ENCODE peak calls at places on chromosomes 2 and 18, in four cellular contexts. P is K562, H is H1, S is SK-N-SH. I is an unnamed sample.

GRCh38 chr2:121238828-121239227 is 46.2 kb downstream of the TFCP2L1 start:
- DNase-seq in P (no peak), H (no peak), S (no peak), I (no peak)

GRCh38 chr2:25215948-25216679 is 47.7 kb upstream of the POMC start:
- DNase-seq in P (no peak), H (peak), S (peak), I (no peak)

GRCh38 chr2:37344453-37345361 is at the start of gene QPCT:
- DNase-seq in P (peak), H (no peak), S (peak), I (no peak)

GRCh38 chr2:67930156-67930555 is 132.6 kb downstream of the C1D start:
- DNase-seq in P (no peak), H (peak), S (no peak), I (no peak)

GRCh38 chr2:187299122-187299906 is 148.7 kb downstream of the CALCRL start:
- DNase-seq in P (no peak), H (no peak), S (peak), I (no peak)

GRCh38 chr18:9417081-9417841 is 58.1 kb upstream of the RALBP1 start:
- DNase-seq in P (no peak), H (peak), S (no peak), I (no peak)

GRCh38 chr2:232438051-232438450 is 17.9 kb upstream of the ALPI start:
- DNase-seq in P (no peak), H (no peak), S (peak), I (no peak)

GRCh38 chr18:24176727-24177416 is 38.0 kb downstream of the CABYR start:
- DNase-seq in P (peak), H (peak), S (peak), I (peak)

GRCh38 chr2:221518201-221518936 is 53.7 kb downstream of the EPHA4 start:
- DNase-seq in P (no peak), H (no peak), S (no peak), I (no peak)

GRCh38 chr2:186093168-186093567 is 354.6 kb downstream of the FSIP2 start:
- DNase-seq in P (no peak), H (no peak), S (no peak), I (no peak)

DNA sequence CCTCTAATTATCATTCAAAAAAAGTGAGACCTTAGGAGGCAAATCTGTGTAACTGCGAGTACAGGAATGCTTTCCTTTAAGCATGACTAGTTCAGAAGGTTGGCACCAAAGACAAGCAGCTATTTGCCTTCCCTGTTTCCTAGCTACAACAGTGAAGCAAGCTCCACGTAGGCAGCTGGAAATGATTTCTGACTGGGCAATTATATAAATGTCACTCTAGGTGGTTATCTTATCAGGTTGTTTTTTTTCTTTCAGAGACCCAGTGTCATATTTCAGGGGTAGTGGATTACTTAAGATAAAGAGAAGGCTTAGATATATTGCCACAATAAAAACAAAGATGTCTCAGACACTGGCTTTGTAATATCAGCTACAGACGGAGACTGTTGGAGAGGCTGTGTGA is 748.9 kb upstream of the NXPH2 start:
- DNase-seq in P (no peak), H (no peak), S (peak), I (no peak)
- TF ChIP-seq TAF1 in P (no peak), H (no peak), S (no peak), I (no peak)

DNA sequence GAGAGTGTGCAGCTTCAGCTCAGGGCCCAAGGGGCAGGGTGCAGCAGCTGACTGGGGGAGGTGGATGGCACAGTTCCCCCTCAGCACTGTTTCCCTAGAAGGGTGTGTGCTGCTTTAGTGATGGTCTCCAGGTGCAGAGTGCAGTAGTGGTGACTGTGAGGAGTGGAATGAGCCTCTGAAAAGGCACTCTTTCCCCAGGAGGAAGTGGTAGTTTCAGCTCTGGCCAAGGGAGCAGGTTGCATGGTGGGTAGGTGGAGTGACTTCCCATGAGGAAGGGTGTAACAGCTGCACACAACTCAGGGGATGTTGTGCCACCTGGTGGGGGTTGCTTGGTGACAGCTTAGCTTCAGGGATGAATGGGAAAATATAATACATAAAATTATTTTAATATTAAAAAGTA is 251.5 kb upstream of the NXPH2 start:
- DNase-seq in P (no peak), H (no peak), S (peak), I (peak)
- TF ChIP-seq TAF1 in P (no peak), H (no peak), S (no peak), I (no peak)

GRCh38 chr2:171430516-171431410 is 3.0 kb downstream of the METTL8 start:
- DNase-seq in P (no peak), H (no peak), S (no peak), I (no peak)
- TF ChIP-seq TAF1 in P (no peak), H (no peak), S (no peak), I (no peak)

GRCh38 chr2:148540022-148540421 is 104.5 kb upstream of the EPC2 start:
- DNase-seq in P (no peak), H (no peak), S (no peak), I (no peak)
- TF ChIP-seq TAF1 in P (no peak), H (no peak), S (no peak), I (no peak)

DNA sequence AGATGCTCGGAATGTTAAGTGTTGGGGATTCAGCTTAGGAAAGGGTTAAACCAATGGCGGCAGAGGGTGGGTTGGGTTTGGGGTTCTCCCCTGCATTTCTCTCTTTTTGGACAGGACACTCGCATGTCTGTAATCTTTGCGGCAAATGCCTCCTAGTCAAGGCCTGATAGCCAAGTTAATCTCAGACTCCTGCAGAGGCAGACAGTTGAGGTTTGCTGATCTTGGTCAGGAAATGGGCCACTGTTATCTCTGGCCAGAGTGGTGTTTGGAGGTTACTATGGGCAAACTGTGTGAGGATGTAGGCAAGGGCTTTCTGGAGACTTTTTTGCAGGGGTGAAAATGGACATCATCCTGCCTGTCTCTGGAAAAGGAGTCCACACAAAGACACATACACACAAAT is 188.8 kb downstream of the SETBP1 start:
- DNase-seq in P (peak), H (no peak), S (no peak), I (no peak)
- TF ChIP-seq TAF1 in P (no peak), H (no peak), S (no peak), I (no peak)

GRCh38 chr2:3107567-3107966 is 270.1 kb downstream of the EIPR1 start:
- DNase-seq in P (no peak), H (peak), S (no peak), I (no peak)
- TF ChIP-seq TAF1 in P (no peak), H (no peak), S (no peak), I (no peak)

I was measured in GM12878.